ENCODE peak calls at places on chromosome 10, in seven cellular contexts. I, X, Q, H, F, D and Y are unnamed samples.

GRCh38 chr10:5291501-5292195 is 73.1 kb upstream of the UCN3 start:
- DNase-seq in I (peak), X (peak), Q (no peak), H (no peak), F (peak), D (no peak), Y (no peak)

GRCh38 chr10:4391683-4392082 is 434.3 kb upstream of the AKR1E2 start:
- DNase-seq in I (peak), X (no peak), Q (no peak), H (peak), F (peak), D (no peak), Y (peak)

GRCh38 chr10:4662576-4663161 is 163.3 kb upstream of the AKR1E2 start:
- DNase-seq in I (no peak), X (peak), Q (no peak), H (no peak), F (no peak), D (no peak), Y (no peak)

GRCh38 chr10:103452714-103453230 is 602 bp upstream of the CALHM2 start:
- DNase-seq in I (no peak), X (no peak), Q (no peak), H (no peak), F (no peak), D (no peak), Y (no peak)

GRCh38 chr10:130778166-130778545 is 533.4 kb downstream of the TCERG1L start:
- DNase-seq in I (no peak), X (no peak), Q (no peak), H (no peak), F (no peak), D (no peak), Y (no peak)

GRCh38 chr10:107913317-107914294 is 749.1 kb upstream of the SORCS1 start:
- DNase-seq in I (no peak), X (no peak), Q (peak), H (peak), F (no peak), D (no peak), Y (peak)

GRCh38 chr10:124728830-124729661 is 15.1 kb downstream of the FAM53B start:
- DNase-seq in I (peak), X (no peak), Q (no peak), H (no peak), F (no peak), D (no peak), Y (no peak)

GRCh38 chr10:16832351-16833080 is 15.3 kb upstream of the RSU1 start:
- DNase-seq in I (peak), X (peak), Q (no peak), H (no peak), F (peak), D (no peak), Y (no peak)

GRCh38 chr10:124640538-124641231 is 103.5 kb downstream of the FAM53B start:
- DNase-seq in I (no peak), X (no peak), Q (no peak), H (peak), F (peak), D (no peak), Y (no peak)

GRCh38 chr10:63430091-63430998 is 35.4 kb downstream of the JMJD1C start:
- DNase-seq in I (peak), X (peak), Q (peak), H (no peak), F (peak), D (no peak), Y (no peak)

GRCh38 chr10:70679498-70679897 is 7.2 kb downstream of the ADAMTS14 start:
- DNase-seq in I (no peak), X (peak), Q (peak), H (no peak), F (no peak), D (no peak), Y (no peak)

GRCh38 chr10:70816220-70816894 is 609 bp downstream of the SGPL1 start:
- DNase-seq in I (peak), X (peak), Q (peak), H (peak), F (peak), D (peak), Y (peak)

GRCh38 chr10:52212062-52212461 is 102.0 kb upstream of the DKK1 start:
- DNase-seq in I (no peak), X (no peak), Q (no peak), H (no peak), F (no peak), D (no peak), Y (peak)

GRCh38 chr10:7383442-7383841 is 27.4 kb downstream of the SFMBT2 start:
- DNase-seq in I (no peak), X (no peak), Q (no peak), H (no peak), F (no peak), D (no peak), Y (no peak)

GRCh38 chr10:129622736-129623135 is 155.7 kb downstream of the MGMT start:
- DNase-seq in I (no peak), X (peak), Q (no peak), H (no peak), F (no peak), D (no peak), Y (peak)

GRCh38 chr10:1368772-1369171 is 312.6 kb downstream of the WDR37 start:
- DNase-seq in I (no peak), X (no peak), Q (peak), H (peak), F (no peak), D (peak), Y (peak)

GRCh38 chr10:112722758-112723157 is 227.3 kb upstream of the TCF7L2 start:
- DNase-seq in I (no peak), X (no peak), Q (no peak), H (no peak), F (no peak), D (no peak), Y (no peak)

GRCh38 chr10:72935358-72935757 is 19.2 kb downstream of the PLA2G12B start:
- DNase-seq in I (no peak), X (no peak), Q (no peak), H (no peak), F (peak), D (no peak), Y (no peak)

GRCh38 chr10:104440221-104440620 is 86.6 kb downstream of the CFAP58 start:
- DNase-seq in I (no peak), X (peak), Q (no peak), H (no peak), F (no peak), D (no peak), Y (no peak)

GRCh38 chr10:50347394-50347802 is 96.1 kb upstream of the ASAH2 start:
- DNase-seq in I (no peak), X (no peak), Q (no peak), H (no peak), F (no peak), D (no peak), Y (no peak)
- H3K4me2 ChIP-seq in I (no peak), X (no peak), Q (no peak), H (no peak), F (no peak), D (no peak), Y (no peak)

DNA sequence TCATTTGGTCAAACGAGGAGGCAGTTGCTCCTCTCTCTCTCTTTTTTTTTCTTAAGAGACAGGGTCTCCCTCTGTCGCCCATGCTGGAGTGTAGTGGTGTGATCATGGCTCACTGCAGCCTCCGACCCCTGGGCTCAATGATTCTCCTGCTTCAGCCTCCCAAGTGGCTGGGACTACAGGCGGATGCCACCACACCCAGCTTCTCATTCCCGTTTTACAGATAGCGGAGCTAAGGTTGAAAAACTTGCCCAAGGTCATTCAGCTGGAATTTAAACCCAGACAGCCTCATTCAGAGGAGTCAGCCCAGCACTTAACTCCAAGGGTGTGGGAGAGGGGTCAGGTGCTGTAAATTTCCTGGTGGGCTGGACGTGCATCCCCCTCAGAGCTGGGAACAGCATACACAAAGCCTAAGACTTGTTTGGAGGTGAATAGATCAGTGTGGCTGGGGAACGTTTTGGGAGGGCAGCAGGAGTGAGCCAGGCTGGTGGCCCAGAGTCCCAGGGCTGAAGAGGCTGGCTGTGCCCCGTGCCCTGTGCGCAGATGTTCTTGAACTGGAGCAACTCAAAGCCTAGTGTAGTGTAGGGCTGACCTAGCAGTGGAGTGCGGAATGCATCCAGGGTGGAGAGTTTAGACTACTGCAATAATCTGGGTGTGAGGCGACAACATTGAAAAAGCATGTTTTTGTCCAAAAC is 2.3 kb downstream of the HTRA1 start:
- DNase-seq in I (no peak), X (no peak), Q (no peak), H (no peak), F (no peak), D (no peak), Y (no peak)
- H3K4me3 ChIP-seq in I (peak), X (peak), Q (peak), H (no peak), F (peak), D (no peak), Y (peak)

DNA sequence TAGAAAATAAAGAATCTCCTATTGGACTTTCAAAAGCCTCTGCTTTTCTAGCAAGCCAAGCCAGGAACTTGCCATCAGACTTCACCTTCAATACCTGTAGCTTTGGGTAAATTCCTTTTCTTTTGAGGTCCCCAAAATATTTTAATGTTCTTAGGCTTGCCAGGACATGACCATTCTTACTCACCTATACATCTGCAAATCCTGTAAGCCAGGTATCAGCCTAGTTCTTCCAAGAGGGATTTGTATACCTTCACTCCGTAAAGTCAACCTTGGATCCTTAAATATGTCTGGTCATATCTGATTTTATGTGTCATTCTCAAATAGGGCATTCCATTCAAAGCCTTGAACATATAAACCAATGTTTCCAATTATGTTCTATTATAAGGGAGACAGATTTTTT is 210.6 kb upstream of the CELF2 start:
- DNase-seq in I (no peak), X (no peak), Q (no peak), H (no peak), F (no peak), D (no peak), Y (no peak)
- H3K4me2 ChIP-seq in I (no peak), X (no peak), Q (no peak), H (no peak), F (peak), D (no peak), Y (no peak)

DNA sequence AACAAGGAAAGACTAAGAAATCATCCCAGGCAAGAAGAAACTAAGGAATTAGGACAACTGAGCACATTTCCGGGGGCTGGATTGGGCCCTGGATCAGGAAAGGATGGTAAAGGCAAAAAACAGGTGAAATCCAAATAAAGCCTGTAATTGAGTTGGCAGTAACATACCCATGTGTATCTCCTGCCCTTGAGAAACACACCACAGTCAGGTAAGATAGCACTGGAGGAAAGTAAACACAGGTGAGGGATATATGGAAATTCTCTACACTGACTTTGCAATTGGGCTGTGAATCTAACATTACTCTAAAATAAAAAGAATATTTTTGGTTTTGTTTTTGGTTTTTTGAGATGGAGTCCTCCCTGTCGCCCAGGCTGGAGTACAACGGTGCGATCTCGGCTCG is 140.2 kb upstream of the FRMD4A start:
- DNase-seq in I (no peak), X (no peak), Q (no peak), H (no peak), F (no peak), D (no peak), Y (no peak)
- H3K4me3 ChIP-seq in I (no peak), X (no peak), Q (no peak), H (no peak), F (no peak), D (no peak), Y (no peak)

GRCh38 chr10:24382979-24383663 is 174.2 kb downstream of the KIAA1217 start:
- DNase-seq in I (no peak), X (peak), Q (no peak), H (no peak), F (peak), D (no peak), Y (peak)
- H3K4me2 ChIP-seq in I (no peak), X (no peak), Q (no peak), H (no peak), F (peak), D (no peak), Y (peak)

DNA sequence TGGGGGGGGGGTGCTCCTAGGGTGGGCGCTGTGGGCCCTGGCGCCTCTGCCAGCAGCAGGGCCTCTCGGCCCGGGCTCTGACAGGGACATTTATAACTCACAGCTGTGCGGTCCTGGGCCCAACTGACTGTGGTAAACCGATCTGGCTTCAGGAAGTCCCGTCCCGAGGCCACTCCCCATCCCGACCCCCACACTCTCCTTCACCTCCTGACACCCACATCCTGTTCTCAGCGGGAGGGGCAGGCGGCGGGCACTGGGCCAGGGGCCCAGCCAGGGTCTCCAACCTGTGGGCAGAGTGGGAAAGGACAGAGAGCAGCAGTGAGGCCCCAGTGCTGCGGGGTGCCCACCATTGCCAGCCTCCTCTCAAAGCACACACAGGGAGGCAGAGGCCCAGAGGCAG is 69.1 kb downstream of the ZMIZ1 start:
- DNase-seq in I (no peak), X (peak), Q (no peak), H (no peak), F (no peak), D (peak), Y (no peak)
- H3K4me3 ChIP-seq in I (no peak), X (no peak), Q (no peak), H (no peak), F (no peak), D (peak), Y (no peak)

GRCh38 chr10:47214520-47214919 is 85.5 kb upstream of the GDF10 start:
- DNase-seq in I (no peak), X (no peak), Q (no peak), H (no peak), F (no peak), D (no peak), Y (no peak)
- H3K4me2 ChIP-seq in I (no peak), X (no peak), Q (no peak), H (no peak), F (no peak), D (no peak), Y (no peak)

GRCh38 chr10:68878463-68878862 is 22.7 kb upstream of the DDX50 start:
- DNase-seq in I (no peak), X (no peak), Q (no peak), H (no peak), F (no peak), D (no peak), Y (no peak)
- H3K4me3 ChIP-seq in I (no peak), X (no peak), Q (no peak), H (no peak), F (no peak), D (no peak), Y (no peak)

GRCh38 chr10:132237871-132238270 is 51.1 kb downstream of the DPYSL4 start:
- DNase-seq in I (no peak), X (no peak), Q (peak), H (no peak), F (no peak), D (no peak), Y (no peak)

GRCh38 chr10:132236881-132237280 is 50.1 kb downstream of the DPYSL4 start:
- DNase-seq in I (no peak), X (no peak), Q (no peak), H (no peak), F (no peak), D (no peak), Y (no peak)

GRCh38 chr10:132234860-132235259 is 48.1 kb downstream of the DPYSL4 start:
- DNase-seq in I (no peak), X (no peak), Q (no peak), H (no peak), F (no peak), D (no peak), Y (no peak)

GRCh38 chr10:132237396-132237795 is 50.6 kb downstream of the DPYSL4 start:
- DNase-seq in I (no peak), X (no peak), Q (no peak), H (no peak), F (no peak), D (no peak), Y (no peak)

DNA sequence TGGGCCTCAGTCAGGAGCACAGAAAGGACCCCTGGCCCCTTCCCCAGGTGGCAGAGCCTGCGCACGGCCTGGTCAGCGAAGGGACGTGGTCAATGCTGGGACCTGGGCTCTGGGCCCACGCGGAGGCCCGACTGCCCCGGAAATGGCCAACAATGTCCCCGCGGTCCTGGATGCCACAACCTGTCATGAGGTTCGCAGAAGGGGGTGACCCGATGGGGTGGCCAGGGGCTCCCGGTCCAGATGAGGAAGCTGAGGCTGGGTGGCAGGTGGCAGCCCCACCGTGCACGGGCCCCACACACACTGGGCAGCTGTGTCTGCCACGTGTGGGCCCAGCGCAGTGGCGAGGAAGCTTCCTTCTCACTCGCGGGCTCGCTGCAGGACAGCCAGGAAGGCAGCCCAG is 49.4 kb downstream of the DPYSL4 start:
- DNase-seq in I (no peak), X (no peak), Q (no peak), H (no peak), F (no peak), D (no peak), Y (no peak)
- H3K4me2 ChIP-seq in I (no peak), X (no peak), Q (no peak), H (no peak), F (no peak), D (no peak), Y (no peak)

GRCh38 chr10:34922138-34922537 is 107.0 kb upstream of the PARD3 start:
- DNase-seq in I (no peak), X (no peak), Q (no peak), H (no peak), F (no peak), D (no peak), Y (no peak)

GRCh38 chr10:34916368-34916767 is 101.3 kb upstream of the PARD3 start:
- DNase-seq in I (no peak), X (peak), Q (no peak), H (no peak), F (peak), D (no peak), Y (no peak)

GRCh38 chr10:34918896-34919295 is 103.8 kb upstream of the PARD3 start:
- DNase-seq in I (no peak), X (peak), Q (no peak), H (no peak), F (no peak), D (no peak), Y (no peak)

GRCh38 chr10:34920578-34920977 is 105.5 kb upstream of the PARD3 start:
- DNase-seq in I (no peak), X (no peak), Q (no peak), H (no peak), F (no peak), D (no peak), Y (no peak)

DNA sequence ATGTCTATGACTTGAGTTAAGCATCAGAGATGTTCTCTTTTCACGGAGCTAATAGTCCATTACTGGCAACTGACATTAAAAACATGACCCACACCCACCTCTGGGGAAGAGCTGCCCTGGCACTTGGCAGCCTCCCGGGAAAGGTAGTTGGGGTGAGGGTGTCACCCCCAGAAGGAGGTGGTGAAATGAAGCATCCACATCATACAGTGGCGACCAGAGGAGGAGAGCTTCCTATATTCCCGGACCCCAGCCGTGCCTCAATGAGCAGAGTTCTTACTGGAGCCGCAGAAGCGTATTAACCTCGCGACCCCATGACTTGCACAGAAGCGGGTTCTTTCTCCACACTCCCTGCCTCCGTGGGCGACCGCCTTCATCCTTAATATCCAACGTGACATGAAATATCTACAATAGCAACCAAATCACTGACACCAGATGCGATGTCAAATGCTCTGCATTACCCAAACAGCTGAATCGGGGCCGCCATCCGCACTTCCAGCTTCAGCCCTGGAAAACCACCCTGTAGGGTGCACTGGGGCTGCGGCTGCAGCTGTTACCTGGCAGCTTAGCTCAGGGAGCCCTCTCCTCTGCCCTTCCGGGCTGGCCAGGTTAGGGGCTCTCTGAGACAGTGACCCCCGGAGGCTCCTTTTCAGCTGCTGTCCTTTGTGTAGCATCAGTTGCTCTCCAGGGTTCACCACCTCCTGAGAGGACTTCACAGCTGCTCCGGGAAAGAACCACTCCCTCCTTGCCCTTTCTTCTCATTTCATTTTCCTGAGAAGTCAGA is 103.2 kb upstream of the PARD3 start:
- DNase-seq in I (no peak), X (no peak), Q (no peak), H (no peak), F (no peak), D (no peak), Y (peak)
- H3K4me3 ChIP-seq in I (no peak), X (no peak), Q (no peak), H (peak), F (no peak), D (no peak), Y (no peak)